ENCODE peak calls at places on chromosome 2, in ten cellular contexts. M is tibial artery; F is brain microvascular endothelial cell; J is CD8-positive, alpha-beta T cell; S is upper lobe of right lung; V is AG04450; U is ovary; P is BE2C; W is right lobe of liver; Y is endodermal cell. G is an unnamed sample.

GRCh38 chr2:232488097-232488711 is 570 bp upstream of the ECEL1 start:
- DNase-seq in M (no peak), F (no peak), J (no peak), S (peak; percentile 64), V (no peak), U (peak; percentile 33), P (no peak), W (no peak), Y (peak; percentile 88), G (no peak)

GRCh38 chr2:110101280-110101844 is 14.3 kb downstream of the MALL start:
- DNase-seq in M (peak; percentile 98), F (peak; percentile 99), J (peak; percentile 44), S (peak; percentile 97), V (peak; percentile 98), U (peak; percentile 91), P (peak; percentile 50), W (peak; percentile 86), Y (peak; percentile 66), G (peak; percentile 99)

GRCh38 chr2:71669628-71670429 is 216.5 kb downstream of the DYSF start:
- DNase-seq in M (no peak), F (no peak), J (no peak), S (peak; percentile 45), V (no peak), U (no peak), P (no peak), W (no peak), Y (peak; percentile 20), G (no peak)

GRCh38 chr2:95025406-95026319 is at the start of gene MAL:
- DNase-seq in M (no peak), F (no peak), J (peak; percentile 85), S (no peak), V (no peak), U (no peak), P (no peak), W (no peak), Y (peak; percentile 82), G (no peak)

GRCh38 chr2:105929506-105929905 is 184.8 kb downstream of the NCK2 start:
- DNase-seq in M (no peak), F (no peak), J (peak; percentile 77), S (no peak), V (no peak), U (no peak), P (no peak), W (no peak), Y (peak; percentile 5), G (peak; percentile 7)

GRCh38 chr2:120680136-120680761 is 55.4 kb upstream of the GLI2 start:
- DNase-seq in M (peak; percentile 80), F (peak; percentile 84), J (peak; percentile 85), S (peak; percentile 82), V (peak; percentile 70), U (peak; percentile 87), P (peak; percentile 72), W (peak; percentile 82), Y (peak; percentile 94), G (peak; percentile 61)

GRCh38 chr2:150526827-150527226 is 39.4 kb upstream of the RND3 start:
- DNase-seq in M (no peak), F (peak; percentile 94), J (no peak), S (no peak), V (no peak), U (no peak), P (no peak), W (no peak), Y (no peak), G (peak; percentile 98)

GRCh38 chr2:231597014-231597611 is 4.4 kb downstream of the TEX44 start:
- DNase-seq in M (peak; percentile 50), F (no peak), J (no peak), S (peak; percentile 70), V (no peak), U (peak; percentile 55), P (no peak), W (peak; percentile 26), Y (no peak), G (peak; percentile 20)

GRCh38 chr2:164690361-164690760 is 69.1 kb upstream of the GRB14 start:
- DNase-seq in M (no peak), F (no peak), J (no peak), S (no peak), V (no peak), U (no peak), P (no peak), W (no peak), Y (no peak), G (no peak)

GRCh38 chr2:122883849-122884248 is 1128.4 kb downstream of the TSN start:
- DNase-seq in M (no peak), F (no peak), J (no peak), S (no peak), V (no peak), U (no peak), P (no peak), W (no peak), Y (no peak), G (no peak)
- TF ChIP-seq CTCF in M (no peak), F (no peak), J (no peak), S (no peak), V (no peak), U (no peak), P (no peak), W (no peak), Y (no peak), G (no peak)

GRCh38 chr2:178219247-178219646 is 24.9 kb downstream of the OSBPL6 start:
- DNase-seq in M (no peak), F (no peak), J (no peak), S (no peak), V (no peak), U (no peak), P (no peak), W (no peak), Y (no peak), G (no peak)
- H3K27me3 ChIP-seq in M (no peaks in the 10 kb centered on the region), F (no peaks in the 10 kb centered on the region), J (no peaks in the 10 kb centered on the region), S (no peaks in the 10 kb centered on the region), V (no peaks in the 10 kb centered on the region), U (no peaks in the 10 kb centered on the region), P (no peaks in the 10 kb centered on the region), W (no peaks in the 10 kb centered on the region), Y (peaks cover 99% of the 10 kb centered on the region), G (no peaks in the 10 kb centered on the region)

DNA sequence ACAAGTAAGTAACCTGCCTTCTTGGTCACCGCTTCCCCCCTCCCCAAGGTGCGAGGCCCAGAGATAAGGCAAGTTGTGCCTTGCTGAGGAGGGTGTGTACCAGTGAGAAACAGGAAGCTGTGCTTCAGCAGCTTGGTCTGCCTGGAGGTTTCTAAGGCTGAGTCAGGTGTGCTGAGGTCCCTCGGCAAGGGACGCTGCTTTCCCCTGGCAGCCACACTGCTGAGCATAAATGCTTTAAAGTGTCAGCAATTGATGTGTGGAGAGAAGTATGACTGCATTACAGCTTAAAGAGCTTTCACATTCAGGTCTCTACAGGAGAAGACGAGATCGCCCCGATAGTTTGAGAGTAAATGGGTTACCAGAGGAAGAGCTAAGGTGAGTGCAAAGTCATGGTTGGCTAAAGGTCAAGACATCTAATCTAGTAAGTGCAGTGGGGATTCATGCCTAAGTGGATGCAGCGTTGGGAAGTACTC is 86.9 kb downstream of the LIMS1 start:
- DNase-seq in M (no peak), F (no peak), J (peak; percentile 83), S (no peak), V (no peak), U (no peak), P (no peak), W (no peak), Y (peak; percentile 88), G (peak; percentile 95)
- H3K4me3 ChIP-seq in M (no peak overlapping the region), F (no peak overlapping the region), J (peak overlapping the region; percentile 27), S (peak overlapping the region; percentile 25), V (no peak overlapping the region), U (no peak overlapping the region), P (no peak overlapping the region), W (no peak overlapping the region), Y (peak overlapping the region; percentile 77), G (peak overlapping the region; percentile 53)

GRCh38 chr2:190947711-190948251 is 66.2 kb downstream of the STAT1 start:
- DNase-seq in M (no peak), F (peak; percentile 62), J (no peak), S (no peak), V (peak; percentile 59), U (no peak), P (no peak), W (no peak), Y (no peak), G (peak; percentile 78)
- TF ChIP-seq CTCF in M (no peak), F (peak; percentile 38), J (peak; percentile 45), S (peak; percentile 16), V (peak; percentile 28), U (no peak), P (no peak), W (no peak), Y (no peak), G (no peak)

GRCh38 chr2:100004959-100005387 is 137.4 kb downstream of the AFF3 start:
- DNase-seq in M (no peak), F (no peak), J (no peak), S (no peak), V (no peak), U (no peak), P (no peak), W (no peak), Y (no peak), G (no peak)
- H3K27me3 ChIP-seq in M (no peaks in the 10 kb centered on the region), F (no peaks in the 10 kb centered on the region), J (no peaks in the 10 kb centered on the region), S (no peaks in the 10 kb centered on the region), V (no peaks in the 10 kb centered on the region), U (no peaks in the 10 kb centered on the region), P (no peaks in the 10 kb centered on the region), W (no peaks in the 10 kb centered on the region), Y (no peaks in the 10 kb centered on the region), G (peaks cover 2% of the 10 kb centered on the region)

GRCh38 chr2:14631676-14632075 is 841 bp upstream of the LRATD1 start:
- DNase-seq in M (no peak), F (no peak), J (no peak), S (no peak), V (no peak), U (no peak), P (no peak), W (no peak), Y (no peak), G (no peak)
- H3K4me3 ChIP-seq in M (peak overlapping the region; percentile 46), F (no peak overlapping the region), J (no peak overlapping the region), S (no peak overlapping the region), V (peak overlapping the region; percentile 63), U (no peak overlapping the region), P (no peak overlapping the region), W (peak overlapping the region; percentile 46), Y (peak overlapping the region; percentile 85), G (peak overlapping the region; percentile 82)

GRCh38 chr2:217880891-217881290 is 121.9 kb downstream of the TNS1 start:
- DNase-seq in M (no peak), F (no peak), J (no peak), S (no peak), V (no peak), U (no peak), P (no peak), W (no peak), Y (no peak), G (no peak)

GRCh38 chr2:217876253-217876570 is 126.6 kb downstream of the TNS1 start:
- DNase-seq in M (no peak), F (no peak), J (no peak), S (no peak), V (no peak), U (no peak), P (no peak), W (no peak), Y (no peak), G (no peak)

GRCh38 chr2:217878865-217879595 is 123.8 kb downstream of the TNS1 start:
- DNase-seq in M (no peak), F (no peak), J (no peak), S (no peak), V (no peak), U (peak; percentile 72), P (no peak), W (no peak), Y (peak; percentile 70), G (no peak)

GRCh38 chr2:217877866-217878265 is 124.9 kb downstream of the TNS1 start:
- DNase-seq in M (no peak), F (no peak), J (no peak), S (no peak), V (no peak), U (no peak), P (no peak), W (no peak), Y (no peak), G (no peak)

GRCh38 chr2:217880490-217880889 is 122.3 kb downstream of the TNS1 start:
- DNase-seq in M (no peak), F (no peak), J (no peak), S (no peak), V (no peak), U (no peak), P (no peak), W (no peak), Y (no peak), G (no peak)
- TF ChIP-seq CTCF in M (no peak), F (peak; percentile 41), J (no peak), S (peak; percentile 18), V (peak; percentile 17), U (no peak), P (no peak), W (no peak), Y (peak; percentile 61), G (no peak)

G was measured in bronchial epithelial cell.